ENCODE peak calls at places on chromosomes 7 and 10, in seven cellular contexts. V is breast epithelium, G is heart right ventricle, X is MM.1S, A is GM23338, D is psoas muscle, L is OCI-LY7. N is an unnamed sample.

GRCh38 chr10:73117976-73118743 is 7.9 kb downstream of the NUDT13 start:
- DNase-seq in D (no peak), X (peak; percentile 90), V (no peak), A (no peak), L (no peak), G (no peak), N (no peak)

GRCh38 chr7:128362670-128363069 is 1.2 kb upstream of the PRRT4 start:
- DNase-seq in L (no peak), G (no peak), X (no peak), V (no peak), D (no peak), A (no peak), N (no peak)

GRCh38 chr7:96322847-96323461 is 1.1 kb upstream of the SLC25A13 start:
- DNase-seq in A (no peak), X (no peak), V (no peak), G (no peak), D (no peak), L (no peak), N (no peak)

GRCh38 chr10:79502561-79503309 is 9.6 kb upstream of the EIF5AL1 start:
- DNase-seq in V (peak; percentile 28), L (no peak), A (peak; percentile 79), D (no peak), G (no peak), X (no peak), N (no peak)

GRCh38 chr10:58813573-58813972 is 300.9 kb downstream of the BICC1 start:
- DNase-seq in D (no peak), L (no peak), G (no peak), X (no peak), V (no peak), A (no peak), N (no peak)

GRCh38 chr10:123135415-123136141 is at the start of gene HMX3:
- DNase-seq in G (no peak), A (peak; percentile 85), D (no peak), L (no peak), X (no peak), V (no peak), N (no peak)

GRCh38 chr10:128000660-128001059 is 93.8 kb downstream of the PTPRE start:
- DNase-seq in L (no peak), G (peak; percentile 39), D (no peak), X (no peak), A (no peak), V (no peak), N (no peak)

GRCh38 chr10:23892296-23892695 is 316.6 kb upstream of the KIAA1217 start:
- DNase-seq in G (no peak), V (no peak), X (no peak), L (no peak), A (no peak), D (no peak), N (no peak)

GRCh38 chr7:30453016-30453415 is 25.6 kb downstream of the NOD1 start:
- DNase-seq in G (no peak), A (no peak), D (no peak), L (no peak), V (no peak), X (no peak), N (no peak)

GRCh38 chr10:77710759-77711682 is 73.4 kb upstream of the KCNMA1 start:
- DNase-seq in X (peak; percentile 56), G (peak; percentile 59), V (peak; percentile 46), A (peak; percentile 87), L (peak; percentile 19), D (peak; percentile 86), N (peak; percentile 93)

GRCh38 chr7:148501707-148502139 is 88.8 kb upstream of the C7orf33 start:
- DNase-seq in D (no peak), L (no peak), A (peak; percentile 76), V (no peak), G (no peak), X (peak; percentile 92), N (peak; percentile 37)

GRCh38 chr10:43693602-43694001 is 44.9 kb upstream of the ZNF32 start:
- DNase-seq in V (no peak), G (no peak), D (no peak), L (no peak), A (no peak), X (no peak), N (no peak)

GRCh38 chr10:8628351-8628750 is 573.9 kb downstream of the GATA3 start:
- DNase-seq in V (peak; percentile 48), G (no peak), D (no peak), X (no peak), A (peak; percentile 11), L (no peak), N (no peak)

GRCh38 chr7:130942211-130942964 is 208.4 kb upstream of the KLF14 start:
- DNase-seq in L (peak; percentile 40), D (peak; percentile 84), V (peak; percentile 77), G (no peak), A (no peak), X (no peak), N (no peak)

GRCh38 chr10:113267616-113268015 is 285.2 kb upstream of the HABP2 start:
- DNase-seq in A (no peak), D (no peak), L (no peak), V (no peak), X (no peak), G (no peak), N (no peak)

GRCh38 chr7:101688183-101688831 is 59.2 kb upstream of the MYL10 start:
- DNase-seq in L (peak; percentile 88), A (peak; percentile 85), G (peak; percentile 79), D (peak; percentile 89), X (peak; percentile 77), V (peak; percentile 34), N (peak; percentile 94)

GRCh38 chr7:147062897-147063296 is 946.3 kb downstream of the CNTNAP2 start:
- DNase-seq in G (no peak), X (no peak), L (no peak), A (no peak), D (no peak), V (no peak), N (no peak)

GRCh38 chr7:47393406-47393805 is 188.5 kb downstream of the TNS3 start:
- DNase-seq in G (no peak), D (peak; percentile 14), X (no peak), V (no peak), L (no peak), A (no peak), N (no peak)

GRCh38 chr10:43739171-43739570 is 90.5 kb upstream of the ZNF32 start:
- DNase-seq in X (no peak), A (no peak), V (no peak), G (no peak), D (no peak), L (no peak), N (no peak)

GRCh38 chr10:124565565-124566221 is 104.1 kb downstream of the LHPP start:
- DNase-seq in V (no peak), G (no peak), A (peak; percentile 89), L (peak; percentile 65), X (no peak), D (peak; percentile 93), N (no peak)

GRCh38 chr10:132869621-132870020 is 72.7 kb downstream of the CFAP46 start:
- DNase-seq in V (no peak), G (no peak), D (peak; percentile 32), L (no peak), X (no peak), A (no peak), N (no peak)

GRCh38 chr10:128945398-128945797 is 521.6 kb upstream of the MGMT start:
- DNase-seq in V (no peak), A (no peak), D (no peak), G (no peak), L (no peak), X (no peak), N (no peak)

GRCh38 chr7:78020874-78021249 is 222.3 kb downstream of the PHTF2 start:
- DNase-seq in X (no peak), G (no peak), V (no peak), L (no peak), A (no peak), D (no peak), N (no peak)

GRCh38 chr7:78019457-78020130 is 221.0 kb downstream of the PHTF2 start:
- DNase-seq in V (peak; percentile 82), G (peak; percentile 94), L (peak; percentile 32), A (peak; percentile 91), X (no peak), D (peak; percentile 95), N (peak; percentile 97)

GRCh38 chr7:78022165-78022564 is 223.6 kb downstream of the PHTF2 start:
- DNase-seq in D (no peak), A (no peak), L (no peak), V (no peak), G (no peak), X (no peak), N (no peak)

GRCh38 chr7:78018541-78019456 is 220.2 kb downstream of the PHTF2 start:
- DNase-seq in G (peak; percentile 36), X (no peak), D (peak; percentile 63), V (no peak), L (no peak), A (peak; percentile 37), N (no peak)

GRCh38 chr7:78020131-78020873 is 221.7 kb downstream of the PHTF2 start:
- DNase-seq in D (peak; percentile 57), X (peak; percentile 23), A (peak; percentile 75), V (peak; percentile 58), G (peak; percentile 82), L (peak; percentile 58), N (no peak)
- H3K4me3 ChIP-seq in D (peak overlapping the region; percentile 71), X (no peak overlapping the region), A (peak overlapping the region; percentile 66), V (peak overlapping the region; percentile 74), G (peak overlapping the region; percentile 60), L (peak overlapping the region; percentile 59), N (peak overlapping the region; percentile 71)

GRCh38 chr7:42972703-42973500 is 40.7 kb downstream of the MRPL32 start:
- DNase-seq in L (peak; percentile 30), V (no peak), A (peak; percentile 6), G (peak; percentile 37), X (no peak), D (no peak), N (no peak)
- H3K27ac ChIP-seq in L (no peak overlapping the region), V (peak overlapping the region; percentile 61), A (no peak overlapping the region), G (peak overlapping the region; percentile 3), X (no peak overlapping the region), D (no peak overlapping the region), N (peak overlapping the region; percentile 56)

GRCh38 chr10:34255075-34255474 is 560.0 kb downstream of the PARD3 start:
- DNase-seq in V (no peak), L (no peak), G (no peak), A (no peak), D (no peak), X (no peak), N (no peak)
- H3K4me3 ChIP-seq in V (no peak overlapping the region), L (no peak overlapping the region), G (no peak overlapping the region), A (no peak overlapping the region), D (no peak overlapping the region), X (no peak overlapping the region), N (no peak overlapping the region)

DNA sequence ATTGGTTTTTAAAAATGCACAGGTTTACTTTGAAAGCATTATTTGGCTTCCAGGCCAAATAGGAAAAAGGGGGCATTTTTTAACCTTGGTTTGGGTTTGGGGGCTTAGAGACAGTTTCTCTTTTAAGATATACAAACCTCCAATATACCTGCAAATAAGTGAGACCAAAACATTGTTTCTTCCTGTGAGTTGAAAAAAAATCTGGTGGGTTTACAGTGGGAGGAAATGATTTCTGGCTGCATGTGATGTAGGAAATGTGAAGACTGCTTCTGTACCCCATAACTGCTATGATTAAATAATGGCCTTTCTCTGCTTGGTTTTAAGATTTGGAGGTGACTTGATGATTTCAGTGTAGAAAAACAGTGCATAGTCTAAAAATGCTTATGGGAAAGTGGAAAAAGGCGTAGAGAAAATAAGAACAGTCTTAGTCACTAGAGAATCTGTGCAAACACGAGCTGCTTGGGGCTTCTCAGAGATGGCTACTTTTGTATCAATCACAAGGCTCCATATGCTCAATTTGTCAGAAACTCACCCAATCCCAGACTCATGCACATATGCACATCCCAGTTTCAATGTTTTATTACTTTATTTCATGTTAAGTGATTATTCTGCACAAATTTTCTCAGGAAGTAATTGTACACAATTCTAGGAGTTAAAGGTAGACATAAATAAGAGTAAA is 22.1 kb upstream of the PRKCQ start:
- DNase-seq in G (no peak), X (no peak), V (no peak), D (no peak), A (no peak), L (no peak), N (no peak)
- H3K27ac ChIP-seq in G (no peak overlapping the region), X (no peak overlapping the region), V (no peak overlapping the region), D (no peak overlapping the region), A (no peak overlapping the region), L (no peak overlapping the region), N (no peak overlapping the region)